ENCODE peak calls at places on chromosomes 3 and 15, in ten cellular contexts. Z is tibial nerve, J is sigmoid colon, G is stomach, C is A549, Y is K562, T is ovary, A is transverse colon, S is HepG2, K is suprapubic skin. Q is an unnamed sample.

GRCh38 chr15:41966414-41966812 is 5.9 kb downstream of the EHD4 start:
- DNase-seq in J (no peak), A (peak), K (peak), G (peak), Y (no peak), C (no peak), S (no peak), T (peak), Z (no peak), Q (no peak)

GRCh38 chr15:38454687-38455071 is 752 bp downstream of the FAM98B start:
- DNase-seq in C (no peak), T (no peak), A (no peak), J (no peak), Z (no peak), S (peak), K (no peak), G (no peak), Y (no peak), Q (no peak)

GRCh38 chr3:195094211-195094921 is 176.6 kb downstream of the XXYLT1 start:
- DNase-seq in T (no peak), C (no peak), S (no peak), Z (no peak), G (no peak), K (no peak), Y (no peak), J (no peak), A (peak), Q (no peak)

GRCh38 chr3:19645093-19645492 is 288.9 kb downstream of the EFHB start:
- DNase-seq in Z (no peak), A (no peak), K (no peak), G (no peak), J (no peak), S (no peak), C (no peak), T (no peak), Y (no peak), Q (no peak)

GRCh38 chr3:168876346-168877035 is 780.8 kb upstream of the GOLIM4 start:
- DNase-seq in S (no peak), T (no peak), Z (no peak), J (no peak), G (no peak), C (no peak), K (no peak), A (no peak), Y (no peak), Q (no peak)

GRCh38 chr15:71355268-71355667 is 240.0 kb downstream of the THSD4 start:
- DNase-seq in Y (no peak), A (no peak), J (no peak), G (no peak), K (no peak), T (no peak), Z (no peak), C (no peak), S (no peak), Q (no peak)

GRCh38 chr3:189941125-189941524 is 179.6 kb downstream of the P3H2 start:
- DNase-seq in K (no peak), G (peak), C (no peak), T (no peak), S (peak), A (no peak), J (no peak), Y (no peak), Z (no peak), Q (no peak)

GRCh38 chr15:65286069-65286703 is 497 bp downstream of the PARP16 start:
- DNase-seq in T (peak), A (peak), C (no peak), Y (no peak), J (no peak), Z (no peak), G (peak), S (peak), K (no peak), Q (peak)

GRCh38 chr15:84955089-84955848 is 26.4 kb upstream of the PDE8A start:
- DNase-seq in G (peak), T (peak), Y (peak), Z (peak), S (peak), A (peak), J (peak), K (peak), C (peak), Q (peak)

GRCh38 chr3:58306662-58307286 is 454 bp downstream of the HTD2 start:
- DNase-seq in T (peak), A (peak), G (peak), S (peak), J (peak), Z (peak), Y (peak), C (peak), K (peak), Q (peak)

GRCh38 chr3:42746455-42747450 is 26.3 kb downstream of the CCDC13 start:
- DNase-seq in T (no peak), J (peak), Z (no peak), G (peak), S (peak), A (no peak), Y (no peak), C (no peak), K (no peak), Q (no peak)

GRCh38 chr3:61674595-61674994 is 113.2 kb downstream of the PTPRG start:
- DNase-seq in G (no peak), Y (no peak), S (no peak), J (no peak), K (no peak), T (no peak), Z (no peak), A (no peak), C (no peak), Q (no peak)

GRCh38 chr15:74417230-74417629 is 16.5 kb downstream of the SEMA7A start:
- DNase-seq in Z (no peak), J (no peak), A (no peak), T (no peak), Y (no peak), C (no peak), S (no peak), K (no peak), G (no peak), Q (no peak)

GRCh38 chr3:36734742-36735141 is 29.6 kb downstream of the DCLK3 start:
- DNase-seq in J (no peak), Z (no peak), C (no peak), K (no peak), T (no peak), A (no peak), S (no peak), Y (no peak), G (no peak), Q (no peak)

GRCh38 chr3:187646906-187647660 is 23.1 kb downstream of the SST start:
- DNase-seq in Y (no peak), S (no peak), T (no peak), C (no peak), A (no peak), G (no peak), Z (no peak), K (no peak), J (no peak), Q (no peak)

GRCh38 chr3:57755368-57756021 is 614 bp upstream of the SLMAP start:
- DNase-seq in S (peak), J (peak), G (peak), Y (peak), C (peak), T (no peak), A (peak), Z (no peak), K (no peak), Q (peak)

GRCh38 chr15:59410448-59410896 is 27.5 kb upstream of the FAM81A start:
- DNase-seq in K (no peak), C (peak), J (no peak), Y (no peak), S (peak), G (peak), A (peak), Z (no peak), T (no peak), Q (peak)

GRCh38 chr3:15399970-15400369 is 27.4 kb downstream of the METTL6 start:
- DNase-seq in J (peak), T (no peak), K (no peak), Y (no peak), G (no peak), A (no peak), Z (no peak), C (no peak), S (no peak), Q (no peak)

DNA sequence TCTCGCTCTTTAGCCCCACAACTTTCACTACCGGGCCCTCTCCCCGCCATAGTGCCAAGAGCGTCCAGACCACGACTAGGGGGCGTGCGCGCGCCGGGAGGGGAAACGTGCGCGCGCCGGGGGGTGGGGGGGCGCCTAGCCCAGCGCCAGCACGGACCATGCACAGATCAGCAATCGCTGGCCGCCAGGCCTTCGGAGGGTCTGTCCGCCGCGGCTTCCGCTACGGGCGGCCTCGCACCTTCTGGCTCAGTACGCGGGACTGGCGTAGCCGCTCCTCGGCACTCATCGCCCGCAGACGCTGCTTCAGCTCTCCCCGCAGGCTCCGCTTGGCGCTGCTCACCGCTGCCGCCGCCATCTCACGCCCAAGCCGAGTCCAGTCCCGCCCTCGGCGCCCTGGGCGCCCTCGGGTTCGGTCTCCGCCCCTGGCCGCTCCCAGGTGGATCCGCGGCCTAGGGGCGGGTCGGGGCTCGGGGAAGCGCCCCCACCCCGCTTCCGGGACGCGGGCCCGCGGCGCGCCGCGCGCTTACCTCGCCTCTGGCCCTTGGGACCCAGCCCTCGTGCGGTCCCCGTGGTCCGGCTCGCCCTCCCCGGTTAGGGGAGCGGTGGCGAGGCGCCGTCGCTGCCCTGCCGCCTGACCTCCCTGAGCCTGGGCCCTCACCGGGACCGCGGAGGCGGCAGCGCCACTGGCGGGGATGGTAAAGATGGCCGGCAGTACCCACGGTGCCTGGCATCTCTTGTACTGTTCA is at the start of gene MTHFS:
- DNase-seq in J (peak), T (peak), S (peak), A (peak), Y (peak), Z (peak), G (peak), K (peak), C (peak), Q (peak)
- TF ChIP-seq POLR2A in J (no peak), T (no peak), S (peak), A (peak), Y (peak), Z (no peak), G (peak), K (no peak), C (peak), Q (peak)

GRCh38 chr3:156332304-156332703 is 211.9 kb downstream of the KCNAB1 start:
- DNase-seq in C (no peak), A (no peak), Y (no peak), K (no peak), J (no peak), G (no peak), T (no peak), S (no peak), Z (no peak), Q (no peak)

GRCh38 chr3:156339491-156339890 is 215.4 kb downstream of the SSR3 start:
- DNase-seq in T (no peak), S (no peak), G (no peak), A (no peak), C (no peak), Z (no peak), J (no peak), K (no peak), Y (no peak), Q (no peak)

DNA sequence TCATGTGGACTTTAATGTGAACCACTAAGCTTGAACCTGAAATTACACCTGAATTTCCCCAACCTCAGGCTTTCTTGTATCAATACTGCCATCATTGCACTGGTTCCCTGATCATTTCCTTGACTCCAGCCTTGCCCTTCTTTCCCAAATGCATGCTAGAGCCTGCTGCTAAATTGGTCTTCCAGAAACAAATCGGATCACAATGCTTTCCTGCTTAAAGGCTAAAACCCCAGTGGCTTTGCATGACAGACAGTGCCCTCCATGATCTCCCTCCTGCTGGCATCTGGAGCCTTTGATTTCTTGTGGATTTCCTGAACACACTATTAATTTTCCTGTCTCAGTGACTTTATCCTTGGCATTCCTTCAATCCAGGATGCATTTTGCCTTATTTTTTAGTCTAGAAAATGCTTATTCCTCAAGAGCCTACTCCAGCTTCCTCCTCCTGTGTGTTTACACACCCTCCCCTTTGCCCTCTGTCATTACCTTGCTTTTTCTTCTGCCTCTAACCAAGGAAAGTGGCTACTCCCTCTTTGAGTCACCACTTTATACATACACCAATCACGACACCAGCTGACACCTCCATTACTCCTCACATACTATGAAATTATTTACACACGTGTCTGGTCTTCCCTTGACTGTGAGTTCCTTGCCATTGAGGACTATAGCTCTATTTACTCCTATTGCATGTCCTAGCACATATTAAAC is 214.6 kb downstream of the KCNAB1 start:
- DNase-seq in K (no peak), S (no peak), T (no peak), A (no peak), Y (no peak), C (no peak), J (no peak), G (no peak), Z (no peak), Q (no peak)
- TF ChIP-seq EP300 in K (no peak), S (no peak), T (no peak), A (no peak), Y (no peak), C (no peak), J (no peak), G (no peak), Z (no peak), Q (no peak)

DNA sequence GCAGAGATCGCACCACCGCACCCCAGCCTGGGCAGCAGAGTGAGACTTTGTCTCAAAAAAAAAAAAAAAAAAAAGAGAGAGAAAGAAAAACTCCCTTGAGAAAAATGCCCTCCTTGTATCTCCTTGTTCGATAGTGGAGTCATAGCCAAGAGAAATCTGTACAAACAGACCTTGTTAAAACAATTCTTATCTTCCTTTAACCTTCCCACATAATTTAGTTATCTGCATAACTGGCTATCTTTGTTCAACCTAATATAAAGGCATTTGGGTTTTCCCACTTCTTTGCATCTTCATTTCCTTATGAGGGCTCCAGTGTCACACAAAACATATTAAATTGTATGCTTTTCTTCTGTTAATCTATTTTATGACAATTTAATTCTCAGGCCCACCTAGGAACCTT is 65.1 kb upstream of the ATP11B start:
- DNase-seq in T (no peak), C (no peak), Y (no peak), Z (no peak), G (no peak), K (no peak), J (no peak), S (no peak), A (no peak), Q (no peak)
- TF ChIP-seq POLR2A in T (no peak), C (no peak), Y (no peak), Z (no peak), G (no peak), K (no peak), J (no peak), S (no peak), A (no peak), Q (no peak)

GRCh38 chr15:25368855-25369254 is 70.0 kb downstream of the UBE3A start:
- DNase-seq in T (no peak), Y (no peak), K (no peak), Z (no peak), G (no peak), C (no peak), S (no peak), J (no peak), A (no peak), Q (no peak)

GRCh38 chr15:25374143-25374542 is 64.7 kb downstream of the UBE3A start:
- DNase-seq in S (no peak), G (no peak), Z (no peak), K (no peak), J (no peak), C (no peak), Y (no peak), A (no peak), T (no peak), Q (no peak)

GRCh38 chr15:25375557-25375956 is 63.3 kb downstream of the UBE3A start:
- DNase-seq in C (no peak), A (no peak), K (no peak), J (no peak), Z (no peak), T (no peak), G (no peak), S (peak), Y (no peak), Q (no peak)

GRCh38 chr15:25372298-25372697 is 66.5 kb downstream of the UBE3A start:
- DNase-seq in C (no peak), Y (no peak), J (no peak), S (no peak), G (no peak), Z (no peak), K (no peak), A (no peak), T (no peak), Q (no peak)
- TF ChIP-seq EP300 in C (no peak), Y (no peak), J (no peak), S (no peak), G (no peak), Z (no peak), K (no peak), A (no peak), T (no peak), Q (no peak)

GRCh38 chr3:156826144-156826895 is at the start of gene LEKR1:
- DNase-seq in T (peak), A (peak), Y (peak), G (peak), S (peak), J (peak), Z (peak), K (peak), C (peak), Q (peak)
- TF ChIP-seq POLR2A in T (peak), A (peak), Y (peak), G (peak), S (peak), J (peak), Z (peak), K (no peak), C (peak), Q (peak)